ENCODE peak calls at places on chromosomes 2 and 18, in seven cellular contexts. S is stimulated activated CD4-positive, alpha-beta T cell treated with anti-CD3 and anti-CD28 coated beads, TNF-alpha, amount 100 ng/mL, for 1 hour; L is GOT3; J is stimulated activated CD8-positive, alpha-beta memory T cell treated with anti-CD3 and anti-CD28 coated beads, Interleukin-4, amount 100 ng/mL, for 1 hour; R is CD8-positive, alpha-beta T cell; M is fibroblast of mammary gland; C is testis. P is an unnamed sample.

GRCh38 chr18:22489694-22490093 is 72.0 kb upstream of the CTAGE1 start:
- DNase-seq in S (no peak), L (no peak), J (no peak), R (no peak), M (peak), C (no peak), P (no peak)

GRCh38 chr2:188382107-188382506 is 90.4 kb downstream of the GULP1 start:
- DNase-seq in S (no peak), L (no peak), J (no peak), R (no peak), M (peak), C (no peak), P (no peak)

GRCh38 chr2:66897181-66897580 is 462.3 kb downstream of the MEIS1 start:
- DNase-seq in S (no peak), L (no peak), J (no peak), R (no peak), M (peak), C (peak), P (no peak)

GRCh38 chr18:79737426-79737825 is 57.8 kb downstream of the CTDP1 start:
- DNase-seq in S (no peak), L (no peak), J (no peak), R (no peak), M (no peak), C (no peak), P (no peak)

GRCh38 chr2:236968101-236968886 is 117.4 kb upstream of the COPS8 start:
- DNase-seq in S (no peak), L (no peak), J (no peak), R (no peak), M (no peak), C (no peak), P (no peak)

GRCh38 chr2:219406861-219407230 is 11.3 kb upstream of the DES start:
- DNase-seq in S (no peak), L (peak), J (no peak), R (no peak), M (peak), C (no peak), P (no peak)

GRCh38 chr2:171864357-171864985 is 29.6 kb downstream of the SLC25A12 start:
- DNase-seq in S (no peak), L (no peak), J (no peak), R (no peak), M (no peak), C (no peak), P (no peak)

GRCh38 chr2:46252891-46253659 is 44.1 kb upstream of the EPAS1 start:
- DNase-seq in S (no peak), L (no peak), J (no peak), R (no peak), M (no peak), C (no peak), P (no peak)

GRCh38 chr2:9422321-9423099 is 818 bp downstream of the ITGB1BP1 start:
- DNase-seq in S (no peak), L (no peak), J (peak), R (peak), M (peak), C (peak), P (no peak)

GRCh38 chr18:24536326-24536725 is 75.9 kb downstream of the HRH4 start:
- DNase-seq in S (no peak), L (no peak), J (no peak), R (no peak), M (peak), C (no peak), P (no peak)

GRCh38 chr2:58341047-58341446 is 99.9 kb upstream of the FANCL start:
- DNase-seq in S (no peak), L (no peak), J (no peak), R (no peak), M (no peak), C (no peak), P (no peak)

GRCh38 chr2:54558188-54558975 is 102.3 kb downstream of the SPTBN1 start:
- DNase-seq in S (peak), L (no peak), J (no peak), R (peak), M (peak), C (peak), P (peak)

GRCh38 chr2:231821908-231822307 is 35.7 kb downstream of the COPS7B start:
- DNase-seq in S (no peak), L (no peak), J (no peak), R (no peak), M (no peak), C (no peak), P (no peak)

GRCh38 chr2:207189040-207189439 is 23.3 kb upstream of the KLF7 start:
- DNase-seq in S (no peak), L (no peak), J (no peak), R (no peak), M (peak), C (no peak), P (no peak)

GRCh38 chr18:23885750-23886149 is 128.8 kb upstream of the TTC39C start:
- DNase-seq in S (no peak), L (no peak), J (no peak), R (no peak), M (no peak), C (no peak), P (no peak)

GRCh38 chr18:51623653-51624052 is 426.2 kb upstream of the MEX3C start:
- DNase-seq in S (no peak), L (no peak), J (no peak), R (no peak), M (no peak), C (no peak), P (no peak)

GRCh38 chr18:74289946-74290478 is 1.8 kb downstream of the CYB5A start:
- DNase-seq in S (no peak), L (no peak), J (no peak), R (no peak), M (no peak), C (no peak), P (no peak)

GRCh38 chr2:160389875-160390274 is 103.7 kb downstream of the RBMS1 start:
- DNase-seq in S (no peak), L (no peak), J (no peak), R (no peak), M (peak), C (no peak), P (no peak)

GRCh38 chr18:13680612-13681011 is 45.7 kb downstream of the FAM210A start:
- DNase-seq in S (no peak), L (no peak), J (no peak), R (no peak), M (peak), C (no peak), P (no peak)

GRCh38 chr18:14945984-14946383 is 198.0 kb downstream of the ANKRD30B start:
- DNase-seq in S (no peak), L (no peak), J (no peak), R (no peak), M (no peak), C (no peak), P (no peak)

GRCh38 chr18:57801379-57802165 is 1.5 kb downstream of the ATP8B1 start:
- DNase-seq in S (no peak), L (no peak), J (no peak), R (no peak), M (no peak), C (no peak), P (no peak)

P was measured in activated T-helper 1 cell treated with anti-CD3 and anti-CD28 coated beads, Interleukin-2, amount 50 U/mL, for 16 hours.